ENCODE peak calls at places on chromosomes 16 and 17, in seven cellular contexts. R is esophagus squamous epithelium; U is neural progenitor cell; D is CD8-positive, alpha-beta memory T cell; K is fibroblast of villous mesenchyme; L is heart right ventricle; H is stimulated activated CD8-positive, alpha-beta memory T cell treated with anti-CD3 and anti-CD28 coated beads, Interleukin-15, amount 100 ng/mL, for 4 hours. G is an unnamed sample.

GRCh38 chr16:83231771-83232170 is 576.0 kb upstream of the HSBP1 start:
- DNase-seq in K (no peak), U (no peak), L (no peak), R (no peak), H (no peak), D (no peak), G (no peak)

GRCh38 chr17:43399839-43400328 is 1.1 kb downstream of the ARL4D start:
- DNase-seq in L (no peak), H (no peak), R (no peak), K (no peak), U (no peak), D (no peak), G (no peak)

GRCh38 chr17:2398655-2399571 is 1.9 kb downstream of the MNT start:
- DNase-seq in H (peak), L (peak), R (no peak), D (peak), K (peak), U (peak), G (peak)

GRCh38 chr16:28104404-28104803 is 40.9 kb upstream of the GSG1L start:
- DNase-seq in H (no peak), L (no peak), D (no peak), U (no peak), R (no peak), K (no peak), G (no peak)

GRCh38 chr17:33451221-33451620 is 158.1 kb upstream of the ASIC2 start:
- DNase-seq in H (no peak), K (peak), L (no peak), D (no peak), U (no peak), R (no peak), G (no peak)

GRCh38 chr16:31386157-31386984 is 6.8 kb upstream of the ITGAD start:
- DNase-seq in L (no peak), R (no peak), D (no peak), U (no peak), H (no peak), K (peak), G (no peak)

GRCh38 chr17:57354669-57355068 is 98.3 kb downstream of the MSI2 start:
- DNase-seq in L (no peak), U (no peak), R (no peak), H (no peak), K (no peak), D (no peak), G (no peak)

GRCh38 chr17:266219-266618 is 84.8 kb upstream of the DOC2B start:
- DNase-seq in K (no peak), U (no peak), H (no peak), L (no peak), R (no peak), D (no peak), G (no peak)

GRCh38 chr17:77821114-77821513 is 137.4 kb upstream of the TNRC6C start:
- DNase-seq in H (no peak), D (no peak), L (peak), R (no peak), K (no peak), U (no peak), G (no peak)

GRCh38 chr17:45783593-45784292 is 377 bp upstream of the CRHR1 start:
- DNase-seq in K (no peak), R (no peak), L (peak), D (no peak), H (no peak), U (peak), G (no peak)

GRCh38 chr17:41651625-41652460 is 27.5 kb upstream of the KRT17 start:
- DNase-seq in U (no peak), K (no peak), H (no peak), D (no peak), R (no peak), L (no peak), G (no peak)

GRCh38 chr16:22638393-22639206 is 127.9 kb downstream of the NPIPB5 start:
- DNase-seq in R (no peak), L (no peak), H (no peak), U (no peak), D (no peak), K (peak), G (no peak)

GRCh38 chr17:59746849-59747445 is 39.5 kb downstream of the VMP1 start:
- DNase-seq in R (no peak), H (no peak), D (no peak), U (peak), L (no peak), K (peak), G (no peak)

GRCh38 chr17:73341350-73342056 is 29.7 kb upstream of the CDC42EP4 start:
- DNase-seq in H (no peak), U (no peak), D (no peak), L (no peak), R (no peak), K (no peak), G (no peak)

GRCh38 chr17:45006927-45007461 is 38.9 kb upstream of the C1QL1 start:
- DNase-seq in H (no peak), R (no peak), L (no peak), K (no peak), D (no peak), U (peak), G (no peak)

GRCh38 chr17:79223953-79224352 is 149.3 kb downstream of the ENGASE start:
- DNase-seq in D (no peak), L (no peak), R (no peak), K (no peak), H (no peak), U (no peak), G (no peak)

GRCh38 chr17:8892338-8892690 is 24.8 kb upstream of the PIK3R6 start:
- DNase-seq in R (no peak), D (no peak), K (no peak), L (no peak), U (no peak), H (no peak), G (no peak)

GRCh38 chr17:17739388-17740066 is 58.3 kb downstream of the RAI1 start:
- DNase-seq in U (peak), L (no peak), K (peak), R (no peak), H (no peak), D (no peak), G (no peak)

GRCh38 chr16:81639931-81640680 is 139.0 kb upstream of the PLCG2 start:
- DNase-seq in R (no peak), H (no peak), K (no peak), D (no peak), L (no peak), U (no peak), G (no peak)

GRCh38 chr17:55437165-55437605 is 15.6 kb upstream of the MMD start:
- DNase-seq in D (no peak), K (no peak), R (no peak), U (peak), L (no peak), H (no peak), G (no peak)